ENCODE peak calls at places on chromosome 11, in four cellular contexts. B is adrenal gland, H is GM23248, R is skeletal muscle cell. Q is an unnamed sample.

GRCh38 chr11:85699957-85700741 is 14.2 kb upstream of the CCDC89 start:
- DNase-seq in R (no peak), B (no peak), H (no peak), Q (no peak)

GRCh38 chr11:61507962-61508824 is at the start of gene LRRC10B:
- DNase-seq in R (no peak), B (peak), H (peak), Q (peak)

GRCh38 chr11:61817471-61818202 is 834 bp upstream of the FADS1 start:
- DNase-seq in R (no peak), H (no peak), B (no peak), Q (no peak)

GRCh38 chr11:65019824-65020223 is 5.9 kb downstream of the ARL2 start:
- DNase-seq in H (no peak), B (no peak), R (no peak), Q (no peak)

GRCh38 chr11:117146521-117146920 is 2.4 kb downstream of the PAFAH1B2 start:
- DNase-seq in B (no peak), H (peak), R (no peak), Q (peak)

GRCh38 chr11:125694951-125695350 is 14.3 kb upstream of the ACRV1 start:
- DNase-seq in B (no peak), H (no peak), R (no peak), Q (no peak)

GRCh38 chr11:9428706-9429105 is 32.1 kb upstream of the ZNF143 start:
- DNase-seq in B (no peak), H (no peak), R (no peak), Q (no peak)

GRCh38 chr11:100830978-100831732 is 144.1 kb downstream of the ARHGAP42 start:
- DNase-seq in R (peak), H (peak), B (no peak), Q (peak)

GRCh38 chr11:15142838-15143237 is 28.1 kb downstream of the INSC start:
- DNase-seq in H (no peak), B (no peak), R (no peak), Q (no peak)

GRCh38 chr11:12102588-12103410 is 7.6 kb upstream of the MICAL2 start:
- DNase-seq in B (no peak), R (no peak), H (no peak), Q (no peak)

GRCh38 chr11:112871909-112872511 is 89.2 kb upstream of the NCAM1 start:
- DNase-seq in B (no peak), H (no peak), R (no peak), Q (no peak)

GRCh38 chr11:30155428-30155827 is 75.4 kb upstream of the FSHB start:
- DNase-seq in H (peak), B (no peak), R (peak), Q (no peak)

GRCh38 chr11:73916435-73916834 is 34.4 kb upstream of the DNAJB13 start:
- DNase-seq in B (no peak), H (peak), R (no peak), Q (no peak)

GRCh38 chr11:130427049-130427388 is 1.4 kb downstream of the ADAMTS8 start:
- DNase-seq in H (no peak), R (no peak), B (no peak), Q (no peak)

GRCh38 chr11:85815186-85815911 is 4.4 kb upstream of the SYTL2 start:
- DNase-seq in B (no peak), H (peak), R (peak), Q (peak)

GRCh38 chr11:3994030-3994640 is 100.5 kb upstream of the RRM1 start:
- DNase-seq in R (no peak), B (no peak), H (peak), Q (no peak)

GRCh38 chr11:76578655-76579046 is 91.9 kb downstream of the LRRC32 start:
- DNase-seq in R (no peak), B (peak), H (no peak), Q (no peak)

GRCh38 chr11:63889344-63889743 is 27.6 kb downstream of the RCOR2 start:
- DNase-seq in R (no peak), H (no peak), B (no peak), Q (no peak)

GRCh38 chr11:128741511-128741910 is 47.6 kb downstream of the FLI1 start:
- DNase-seq in B (no peak), R (no peak), H (no peak), Q (no peak)

GRCh38 chr11:128737704-128738103 is 43.8 kb downstream of the FLI1 start:
- DNase-seq in B (no peak), H (no peak), R (no peak), Q (no peak)

GRCh38 chr11:128739589-128739988 is 45.7 kb downstream of the FLI1 start:
- DNase-seq in R (no peak), B (no peak), H (no peak), Q (no peak)

GRCh38 chr11:128735935-128736610 is 42.2 kb downstream of the FLI1 start:
- DNase-seq in R (no peak), B (no peak), H (no peak), Q (no peak)

GRCh38 chr11:128738942-128739341 is 45.1 kb downstream of the FLI1 start:
- DNase-seq in B (no peak), H (no peak), R (no peak), Q (no peak)
- H3K4me3 ChIP-seq in B (no peak), H (no peak), R (no peak), Q (no peak)

GRCh38 chr11:43556269-43556668 is 124.3 kb upstream of the HSD17B12 start:
- DNase-seq in B (no peak), R (no peak), H (no peak), Q (no peak)
- H3K4me3 ChIP-seq in B (no peak), R (no peak), H (no peak), Q (no peak)

GRCh38 chr11:128500488-128500887 is 86.9 kb downstream of the ETS1 start:
- DNase-seq in H (no peak), B (no peak), R (no peak), Q (no peak)
- H3K4me3 ChIP-seq in H (no peak), B (no peak), R (no peak), Q (no peak)

GRCh38 chr11:121453589-121454299 is 977 bp upstream of the SORL1-AS1 start:
- DNase-seq in R (no peak), H (no peak), B (no peak), Q (no peak)
- H3K4me3 ChIP-seq in R (no peak), H (no peak), B (no peak), Q (no peak)

DNA sequence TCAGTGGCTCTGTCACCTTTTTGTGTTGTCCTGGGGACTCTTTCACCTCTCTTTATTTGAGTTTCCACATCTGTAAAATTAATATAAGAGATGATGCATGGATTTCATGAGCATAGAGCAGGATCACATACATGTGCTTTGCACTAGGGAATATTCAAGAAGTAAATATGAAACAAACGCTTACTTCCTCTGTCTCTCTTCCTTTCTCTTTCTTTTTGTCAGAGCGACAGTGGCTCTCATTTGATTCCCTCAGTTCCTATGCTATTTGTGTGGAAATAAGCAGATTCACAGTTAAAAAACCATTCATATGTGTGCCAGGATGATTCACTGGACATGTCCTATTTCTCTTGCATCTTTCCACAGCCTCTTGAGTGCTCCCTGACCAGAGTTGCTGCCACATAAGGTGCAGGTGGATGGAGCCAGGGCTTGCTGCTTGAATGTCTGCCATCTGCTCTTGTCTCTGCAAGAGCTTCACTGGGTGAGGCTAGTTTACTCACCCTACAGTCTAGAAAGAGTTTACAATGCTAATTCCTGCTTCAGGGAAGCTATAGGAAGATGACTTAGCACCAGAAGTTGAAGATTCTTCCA is 532.9 kb downstream of the ETS1 start:
- DNase-seq in R (no peak), H (peak), B (no peak), Q (peak)
- H3K4me3 ChIP-seq in R (no peak), H (no peak), B (no peak), Q (no peak)

GRCh38 chr11:26994579-26995210 is 783 bp downstream of the FIBIN start:
- DNase-seq in B (no peak), R (no peak), H (peak), Q (no peak)
- H3K4me3 ChIP-seq in B (peak), R (peak), H (peak), Q (peak)

GRCh38 chr11:118476676-118477075 is 40.4 kb downstream of the KMT2A start:
- DNase-seq in B (no peak), H (no peak), R (no peak), Q (no peak)
- H3K4me3 ChIP-seq in B (no peak), H (no peak), R (no peak), Q (no peak)

DNA sequence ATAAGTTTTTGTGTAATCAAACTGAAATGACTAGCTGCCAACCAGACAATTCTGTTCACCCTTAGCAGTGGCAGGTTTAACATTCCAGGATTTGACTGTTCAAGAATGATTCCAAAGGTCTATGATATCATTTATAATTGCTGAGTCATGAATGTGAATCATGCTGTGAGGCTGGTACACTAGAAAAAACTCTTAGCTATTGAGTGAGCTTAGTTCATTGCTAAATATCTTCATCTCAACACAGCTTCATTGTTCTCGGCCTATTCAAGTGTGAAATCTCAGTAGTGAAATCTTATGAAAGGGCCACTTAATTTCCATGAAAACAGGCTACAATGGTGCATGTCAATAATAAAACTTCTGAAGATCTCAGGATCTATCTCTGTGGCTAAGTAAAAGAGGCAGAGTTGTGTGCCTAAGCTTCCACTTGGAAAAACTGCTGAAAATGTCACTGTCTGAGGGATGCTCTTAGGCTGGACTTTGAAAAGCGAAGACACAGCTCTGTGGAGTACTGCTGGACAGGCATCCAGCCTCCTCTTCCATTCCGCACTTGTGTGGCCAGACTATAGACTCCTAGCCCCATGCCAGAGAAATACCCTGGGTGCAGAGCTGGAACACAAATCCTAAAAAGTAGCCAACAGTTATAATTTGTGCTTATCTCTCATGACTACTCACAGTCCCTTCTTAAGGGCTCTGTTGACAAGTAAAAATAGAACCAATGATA is 12.8 kb downstream of the AQP11 start:
- DNase-seq in H (peak), B (no peak), R (peak), Q (peak)
- H3K4me3 ChIP-seq in H (no peak), B (no peak), R (no peak), Q (no peak)

Q was measured in MG63.